ENCODE peak calls at places on chromosome 6, in ten cellular contexts. P, S, W, R, K, D, X, N, B and A are unnamed samples.
A peak's percentile ranks its signal among the peaks of the same experiment; 100 is the strongest.

GRCh38 chr6:30101423-30101938 is 11.4 kb downstream of the TRIM31 start:
- DNase-seq in P (peak; percentile 63), S (peak; percentile 36), W (no peak), R (no peak), K (no peak), D (no peak), X (no peak), N (no peak), B (peak; percentile 7), A (peak; percentile 31)

GRCh38 chr6:25219581-25220249 is 59.5 kb upstream of the CARMIL1 start:
- DNase-seq in P (no peak), S (no peak), W (no peak), R (no peak), K (no peak), D (no peak), X (no peak), N (no peak), B (no peak), A (peak; percentile 64)

GRCh38 chr6:15524736-15525401 is 138.0 kb downstream of the DTNBP1 start:
- DNase-seq in P (no peak), S (no peak), W (no peak), R (no peak), K (no peak), D (no peak), X (no peak), N (no peak), B (no peak), A (no peak)

GRCh38 chr6:100001915-100002388 is 7.9 kb upstream of the MCHR2 start:
- DNase-seq in P (peak; percentile 63), S (peak; percentile 52), W (peak; percentile 61), R (peak; percentile 68), K (peak; percentile 21), D (peak; percentile 33), X (no peak), N (no peak), B (peak; percentile 16), A (peak; percentile 65)

GRCh38 chr6:100467144-100468012 is 2.7 kb upstream of the SIM1 start:
- DNase-seq in P (peak; percentile 35), S (no peak), W (no peak), R (no peak), K (no peak), D (no peak), X (no peak), N (no peak), B (no peak), A (no peak)

GRCh38 chr6:11378639-11379038 is 146.2 kb upstream of the NEDD9 start:
- DNase-seq in P (no peak), S (no peak), W (no peak), R (no peak), K (no peak), D (no peak), X (no peak), N (no peak), B (no peak), A (no peak)

GRCh38 chr6:129709909-129710721 is at the start of gene ARHGAP18:
- DNase-seq in P (peak; percentile 73), S (peak; percentile 35), W (peak; percentile 88), R (peak; percentile 87), K (peak; percentile 98), D (peak; percentile 73), X (peak; percentile 78), N (peak; percentile 62), B (peak; percentile 93), A (peak; percentile 95)

GRCh38 chr6:3490622-3490980 is 33.8 kb upstream of the SLC22A23 start:
- DNase-seq in P (no peak), S (no peak), W (no peak), R (peak; percentile 62), K (no peak), D (no peak), X (no peak), N (no peak), B (no peak), A (peak; percentile 16)

GRCh38 chr6:47655719-47656595 is 42.4 kb upstream of the ADGRF4 start:
- DNase-seq in P (no peak), S (no peak), W (no peak), R (no peak), K (peak; percentile 75), D (no peak), X (no peak), N (no peak), B (no peak), A (peak; percentile 96)

GRCh38 chr6:38015341-38015740 is 195.8 kb downstream of the ZFAND3 start:
- DNase-seq in P (no peak), S (no peak), W (no peak), R (no peak), K (no peak), D (no peak), X (no peak), N (no peak), B (no peak), A (no peak)

DNA sequence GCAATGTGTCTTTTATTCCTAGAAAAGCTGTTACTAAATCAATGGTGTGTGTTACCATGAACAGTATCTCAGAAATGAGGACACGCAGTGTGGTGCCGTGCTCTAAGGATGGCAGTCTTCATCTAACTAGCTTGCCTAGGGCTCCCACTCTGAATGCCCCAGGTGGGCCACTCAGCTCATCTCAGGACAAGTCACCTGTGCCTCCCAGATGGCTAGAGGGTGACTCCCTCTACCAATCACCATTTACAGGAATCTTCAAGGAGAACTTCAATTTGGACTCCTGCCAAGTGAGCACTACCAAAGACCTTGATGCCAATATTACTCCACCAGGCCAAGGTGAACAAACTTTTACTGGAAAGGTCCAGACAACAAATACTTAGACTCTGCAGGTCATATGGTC is 202.8 kb upstream of the FOXQ1 start:
- DNase-seq in P (no peak), S (no peak), W (no peak), R (no peak), K (no peak), D (no peak), X (no peak), N (no peak), B (no peak), A (no peak)
- TF ChIP-seq CTCF in P (no peak), S (no peak), W (no peak), R (no peak), K (no peak), D (no peak), X (no peak), N (no peak), B (no peak), A (no peak)

GRCh38 chr6:42984001-42984923 is at the start of gene PPP2R5D:
- DNase-seq in P (peak; percentile 97), S (peak; percentile 94), W (peak; percentile 90), R (peak; percentile 99), K (peak; percentile 98), D (peak; percentile 92), X (peak; percentile 97), N (peak; percentile 93), B (peak; percentile 98), A (peak; percentile 99)
- TF ChIP-seq CTCF in P (no peak), S (no peak), W (no peak), R (no peak), K (no peak), D (no peak), X (peak; percentile 3), N (no peak), B (peak; percentile 64), A (no peak)

GRCh38 chr6:97705568-97705967 is 422.6 kb upstream of the MMS22L start:
- DNase-seq in P (no peak), S (peak; percentile 17), W (no peak), R (peak; percentile 1), K (no peak), D (no peak), X (no peak), N (no peak), B (no peak), A (peak; percentile 17)
- TF ChIP-seq CTCF in P (no peak), S (peak; percentile 52), W (no peak), R (peak; percentile 4), K (no peak), D (peak; percentile 58), X (peak; percentile 10), N (no peak), B (no peak), A (peak; percentile 44)

GRCh38 chr6:50259903-50260302 is 210.2 kb upstream of the DEFB112 start:
- DNase-seq in P (no peak), S (no peak), W (no peak), R (no peak), K (no peak), D (no peak), X (no peak), N (no peak), B (no peak), A (no peak)

GRCh38 chr6:50270427-50270826 is 220.7 kb upstream of the DEFB112 start:
- DNase-seq in P (no peak), S (peak; percentile 5), W (no peak), R (no peak), K (no peak), D (no peak), X (no peak), N (no peak), B (no peak), A (peak; percentile 10)

DNA sequence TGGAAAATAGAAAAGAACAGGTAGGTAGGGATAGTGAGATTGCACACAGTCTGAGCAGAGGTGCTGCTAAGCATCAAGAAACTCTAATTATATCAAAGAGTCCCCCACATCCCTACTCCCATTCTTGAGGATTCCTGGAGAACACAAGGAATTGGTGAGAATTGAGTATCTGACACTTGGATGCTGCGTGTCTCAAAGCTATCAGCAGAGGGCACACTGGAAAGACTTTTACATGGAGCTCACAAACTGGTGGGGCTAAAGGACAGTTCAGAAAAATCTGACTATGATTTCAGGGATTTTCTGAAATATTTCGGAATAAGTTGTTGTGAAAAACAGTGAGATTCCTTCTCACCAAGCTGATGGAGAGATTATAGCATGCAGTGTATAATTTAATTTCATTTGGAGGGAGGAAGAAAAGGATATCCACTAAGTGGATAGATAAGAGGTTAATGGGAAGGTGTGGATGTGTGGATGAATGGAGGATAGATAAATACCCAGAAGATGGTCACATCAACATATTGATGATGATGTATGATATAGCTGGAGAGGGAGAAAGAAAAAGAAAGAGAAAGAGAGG is 215.4 kb upstream of the DEFB112 start:
- DNase-seq in P (no peak), S (peak; percentile 24), W (no peak), R (no peak), K (no peak), D (no peak), X (no peak), N (no peak), B (no peak), A (peak; percentile 41)
- TF ChIP-seq CTCF in P (peak; percentile 28), S (peak; percentile 60), W (no peak), R (no peak), K (no peak), D (peak; percentile 65), X (no peak), N (no peak), B (no peak), A (peak; percentile 54)

DNA sequence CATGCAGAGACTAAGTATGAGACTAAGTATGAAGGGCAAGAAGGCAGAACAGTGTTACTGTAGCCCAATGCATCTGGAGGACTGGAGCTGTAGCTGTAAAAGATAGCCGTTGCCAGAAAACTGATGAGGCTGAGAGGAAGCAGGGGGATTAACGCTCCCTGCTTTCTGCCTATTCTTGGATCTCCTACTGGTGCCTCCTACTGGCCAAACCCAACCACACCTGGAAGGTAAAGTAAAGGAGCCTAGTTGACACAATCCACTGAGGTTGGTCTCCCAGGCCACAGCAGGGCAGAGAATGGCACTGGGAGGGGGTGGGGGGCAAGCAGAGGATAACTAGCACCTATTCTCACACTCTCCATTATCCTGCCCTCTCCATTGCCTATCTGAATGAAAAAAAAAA is 105.0 kb upstream of the MRPS10 start:
- DNase-seq in P (no peak), S (no peak), W (no peak), R (no peak), K (no peak), D (no peak), X (no peak), N (no peak), B (no peak), A (no peak)
- TF ChIP-seq CTCF in P (no peak), S (peak; percentile 17), W (no peak), R (no peak), K (no peak), D (no peak), X (no peak), N (no peak), B (no peak), A (no peak)